ENCODE peak calls at places on chromosomes 5 and 9, in four cellular contexts. One of them, this sample, is unnamed.

GRCh38 chr5:178204205-178205009 is at the start of gene HNRNPAB:
- DNase-seq in stomach: peak; percentile 97
- DNase-seq in sigmoid colon: peak; percentile 98
- DNase-seq in transverse colon: peak; percentile 97
- DNase-seq in this sample: peak; percentile 97

GRCh38 chr5:134258896-134259295 is 33.0 kb upstream of the PPP2CA start:
- DNase-seq in stomach: no peak
- DNase-seq in sigmoid colon: no peak
- DNase-seq in transverse colon: no peak
- DNase-seq in this sample: no peak

GRCh38 chr5:110021251-110021650 is 331.5 kb downstream of the MAN2A1 start:
- DNase-seq in stomach: no peak
- DNase-seq in sigmoid colon: no peak
- DNase-seq in transverse colon: no peak
- DNase-seq in this sample: no peak

GRCh38 chr9:70192707-70193106 is 66.1 kb upstream of the SMC5 start:
- DNase-seq in stomach: no peak
- DNase-seq in sigmoid colon: no peak
- DNase-seq in transverse colon: no peak
- DNase-seq in this sample: no peak

GRCh38 chr9:36764364-36765076 is 191.8 kb downstream of the MELK start:
- DNase-seq in stomach: no peak
- DNase-seq in sigmoid colon: no peak
- DNase-seq in transverse colon: no peak
- DNase-seq in this sample: no peak

GRCh38 chr9:14987858-14988257 is 77.6 kb upstream of the FREM1 start:
- DNase-seq in stomach: no peak
- DNase-seq in sigmoid colon: no peak
- DNase-seq in transverse colon: no peak
- DNase-seq in this sample: no peak

GRCh38 chr9:110969971-110970381 is 68.3 kb downstream of the LPAR1 start:
- DNase-seq in stomach: no peak
- DNase-seq in sigmoid colon: no peak
- DNase-seq in transverse colon: no peak
- DNase-seq in this sample: no peak

GRCh38 chr5:139277171-139277570 is 16.4 kb upstream of the MATR3 start:
- DNase-seq in stomach: no peak
- DNase-seq in sigmoid colon: no peak
- DNase-seq in transverse colon: no peak
- DNase-seq in this sample: no peak

GRCh38 chr9:9117866-9118265 is 1318.3 kb upstream of the DMAC1 start:
- DNase-seq in stomach: no peak
- DNase-seq in sigmoid colon: no peak
- DNase-seq in transverse colon: no peak
- DNase-seq in this sample: no peak

GRCh38 chr9:124088476-124088837 is 76.9 kb downstream of the LHX2 start:
- DNase-seq in stomach: no peak
- DNase-seq in sigmoid colon: no peak
- DNase-seq in transverse colon: no peak
- DNase-seq in this sample: no peak

GRCh38 chr5:133147411-133147810 is 95.6 kb downstream of the HSPA4 start:
- DNase-seq in stomach: no peak
- DNase-seq in sigmoid colon: no peak
- DNase-seq in transverse colon: no peak
- DNase-seq in this sample: no peak

GRCh38 chr5:135075621-135076585 is 41.9 kb upstream of the PITX1 start:
- DNase-seq in stomach: no peak
- DNase-seq in sigmoid colon: peak; percentile 46
- DNase-seq in transverse colon: no peak
- DNase-seq in this sample: peak; percentile 18

GRCh38 chr5:145403959-145404358 is 431.2 kb downstream of the PRELID2 start:
- DNase-seq in stomach: no peak
- DNase-seq in sigmoid colon: no peak
- DNase-seq in transverse colon: no peak
- DNase-seq in this sample: no peak

GRCh38 chr9:136613824-136614371 is 48.8 kb upstream of the EGFL7 start:
- DNase-seq in stomach: no peak
- DNase-seq in sigmoid colon: no peak
- DNase-seq in transverse colon: peak; percentile 8
- DNase-seq in this sample: no peak

GRCh38 chr9:97502222-97502983 is 937 bp downstream of the TMOD1 start:
- DNase-seq in stomach: no peak
- DNase-seq in sigmoid colon: no peak
- DNase-seq in transverse colon: no peak
- DNase-seq in this sample: no peak

GRCh38 chr9:87387351-87388055 is 110.2 kb upstream of the DAPK1 start:
- DNase-seq in stomach: no peak
- DNase-seq in sigmoid colon: no peak
- DNase-seq in transverse colon: no peak
- DNase-seq in this sample: no peak

GRCh38 chr5:94388773-94389514 is 229.5 kb downstream of the KIAA0825 start:
- DNase-seq in stomach: no peak
- DNase-seq in sigmoid colon: no peak
- DNase-seq in transverse colon: no peak
- DNase-seq in this sample: no peak

GRCh38 chr5:81827522-81827921 is 76.6 kb upstream of the SSBP2 start:
- DNase-seq in stomach: no peak
- DNase-seq in sigmoid colon: no peak
- DNase-seq in transverse colon: no peak
- DNase-seq in this sample: no peak

GRCh38 chr5:147522435-147522834 is 12.6 kb upstream of the DPYSL3 start:
- DNase-seq in stomach: no peak
- DNase-seq in sigmoid colon: no peak
- DNase-seq in transverse colon: no peak
- DNase-seq in this sample: no peak

GRCh38 chr5:134124289-134125194 is 10.1 kb downstream of the TCF7 start:
- DNase-seq in stomach: no peak
- DNase-seq in sigmoid colon: no peak
- DNase-seq in transverse colon: no peak
- DNase-seq in this sample: no peak

GRCh38 chr5:160159991-160160826 is 41.0 kb upstream of the PWWP2A start:
- DNase-seq in stomach: peak; percentile 51
- DNase-seq in sigmoid colon: no peak
- DNase-seq in transverse colon: no peak
- DNase-seq in this sample: no peak

GRCh38 chr9:104429147-104429546 is 74.9 kb upstream of the OR13F1 start:
- DNase-seq in stomach: no peak
- DNase-seq in sigmoid colon: no peak
- DNase-seq in transverse colon: peak; percentile 4
- DNase-seq in this sample: no peak

GRCh38 chr5:146717951-146718350 is 160.6 kb downstream of the PPP2R2B start:
- DNase-seq in stomach: no peak
- DNase-seq in sigmoid colon: no peak
- DNase-seq in transverse colon: no peak
- DNase-seq in this sample: no peak

GRCh38 chr9:131873361-131873760 is 133.5 kb upstream of the RAPGEF1 start:
- DNase-seq in stomach: no peak
- DNase-seq in sigmoid colon: no peak
- DNase-seq in transverse colon: no peak
- DNase-seq in this sample: no peak

GRCh38 chr5:139696894-139697658 is 48.9 kb downstream of the CXXC5 start:
- DNase-seq in stomach: peak; percentile 63
- DNase-seq in sigmoid colon: peak; percentile 91
- DNase-seq in transverse colon: peak; percentile 59
- DNase-seq in this sample: no peak

GRCh38 chr5:59519338-59519737 is 374.2 kb downstream of the PDE4D start:
- DNase-seq in stomach: no peak
- DNase-seq in sigmoid colon: no peak
- DNase-seq in transverse colon: no peak
- DNase-seq in this sample: no peak

GRCh38 chr9:128106940-128107259 is 20.6 kb downstream of the PTGES2 start:
- DNase-seq in stomach: no peak
- DNase-seq in sigmoid colon: peak; percentile 60
- DNase-seq in transverse colon: no peak
- DNase-seq in this sample: no peak

GRCh38 chr5:149455889-149456409 is 76.9 kb upstream of the IL17B start:
- DNase-seq in stomach: no peak
- DNase-seq in sigmoid colon: peak; percentile 80
- DNase-seq in transverse colon: no peak
- DNase-seq in this sample: no peak
- TF ChIP-seq EP300 in stomach: no peak
- TF ChIP-seq EP300 in sigmoid colon: no peak
- TF ChIP-seq EP300 in transverse colon: no peak
- TF ChIP-seq EP300 in this sample: no peak

GRCh38 chr9:33623658-33624586 is 99.9 kb downstream of the ANKRD18B start:
- DNase-seq in stomach: peak; percentile 66
- DNase-seq in sigmoid colon: no peak
- DNase-seq in transverse colon: peak; percentile 62
- DNase-seq in this sample: no peak
- TF ChIP-seq POLR2AphosphoS5 in stomach: no peak
- TF ChIP-seq POLR2AphosphoS5 in sigmoid colon: no peak
- TF ChIP-seq POLR2AphosphoS5 in transverse colon: no peak
- TF ChIP-seq POLR2AphosphoS5 in this sample: no peak

DNA sequence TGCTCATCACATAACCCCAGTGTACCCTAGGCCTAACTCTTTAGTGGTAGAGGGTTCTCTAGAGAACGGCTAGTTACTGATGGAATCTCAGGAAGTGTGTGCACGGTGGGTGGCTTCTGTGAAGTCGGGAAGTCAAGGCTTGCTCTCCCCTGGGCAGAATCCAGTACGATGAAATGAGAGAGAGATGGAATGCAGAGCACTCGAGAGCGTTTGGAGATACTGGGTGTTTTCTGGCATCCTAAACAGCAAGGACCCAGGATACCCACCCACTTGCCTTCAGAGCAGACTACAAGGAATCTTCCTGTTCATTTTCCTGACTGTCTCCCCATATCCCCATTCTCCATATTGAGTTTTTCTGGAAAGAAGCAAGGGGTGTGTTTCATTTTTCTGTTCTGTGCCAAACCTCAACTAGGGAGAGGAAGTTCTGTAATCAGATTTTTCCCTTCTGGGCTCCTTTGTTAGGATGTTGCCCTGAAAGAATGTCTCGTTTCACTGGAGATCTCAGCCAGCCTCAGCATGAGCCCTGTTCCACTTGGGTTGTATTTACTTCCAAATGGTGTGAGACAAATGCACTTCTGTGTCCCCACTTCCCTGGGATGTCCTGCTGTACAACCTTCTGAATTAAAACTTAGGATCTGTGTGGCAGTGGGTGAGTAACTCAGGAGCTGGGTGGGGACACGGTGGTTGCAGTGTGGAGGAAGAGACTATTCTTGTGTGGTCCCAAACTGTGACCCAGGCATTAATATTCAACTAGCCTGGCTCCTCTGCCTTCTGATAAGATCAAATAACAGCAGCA is 108.9 kb upstream of the SPRY4 start:
- DNase-seq in stomach: no peak
- DNase-seq in sigmoid colon: no peak
- DNase-seq in transverse colon: no peak
- DNase-seq in this sample: no peak
- TF ChIP-seq EP300 in stomach: no peak
- TF ChIP-seq EP300 in sigmoid colon: no peak
- TF ChIP-seq EP300 in transverse colon: no peak
- TF ChIP-seq EP300 in this sample: no peak

GRCh38 chr5:87260604-87261200 is 7.0 kb upstream of the RASA1 start:
- DNase-seq in stomach: no peak
- DNase-seq in sigmoid colon: no peak
- DNase-seq in transverse colon: no peak
- DNase-seq in this sample: no peak

GRCh38 chr5:87266914-87267573 is 639 bp upstream of the RASA1 start:
- DNase-seq in stomach: no peak
- DNase-seq in sigmoid colon: no peak
- DNase-seq in transverse colon: no peak
- DNase-seq in this sample: no peak

GRCh38 chr5:87267574-87268125 is at the start of gene RASA1:
- DNase-seq in stomach: peak; percentile 91
- DNase-seq in sigmoid colon: peak; percentile 96
- DNase-seq in transverse colon: peak; percentile 96
- DNase-seq in this sample: peak; percentile 95

GRCh38 chr5:87268126-87268969 is 665 bp downstream of the RASA1 start:
- DNase-seq in stomach: peak; percentile 70
- DNase-seq in sigmoid colon: peak; percentile 77
- DNase-seq in transverse colon: peak; percentile 77
- DNase-seq in this sample: peak; percentile 82

GRCh38 chr5:87263498-87263897 is 4.2 kb upstream of the RASA1 start:
- DNase-seq in stomach: no peak
- DNase-seq in sigmoid colon: no peak
- DNase-seq in transverse colon: no peak
- DNase-seq in this sample: no peak
- TF ChIP-seq POLR2AphosphoS5 in stomach: no peak
- TF ChIP-seq POLR2AphosphoS5 in sigmoid colon: no peak
- TF ChIP-seq POLR2AphosphoS5 in transverse colon: no peak
- TF ChIP-seq POLR2AphosphoS5 in this sample: no peak

GRCh38 chr5:10319202-10319851 is 11.6 kb upstream of the CMBL start:
- DNase-seq in stomach: no peak
- DNase-seq in sigmoid colon: peak; percentile 69
- DNase-seq in transverse colon: no peak
- DNase-seq in this sample: no peak
- TF ChIP-seq EP300 in stomach: no peak
- TF ChIP-seq EP300 in sigmoid colon: no peak
- TF ChIP-seq EP300 in transverse colon: no peak
- TF ChIP-seq EP300 in this sample: no peak

DNA sequence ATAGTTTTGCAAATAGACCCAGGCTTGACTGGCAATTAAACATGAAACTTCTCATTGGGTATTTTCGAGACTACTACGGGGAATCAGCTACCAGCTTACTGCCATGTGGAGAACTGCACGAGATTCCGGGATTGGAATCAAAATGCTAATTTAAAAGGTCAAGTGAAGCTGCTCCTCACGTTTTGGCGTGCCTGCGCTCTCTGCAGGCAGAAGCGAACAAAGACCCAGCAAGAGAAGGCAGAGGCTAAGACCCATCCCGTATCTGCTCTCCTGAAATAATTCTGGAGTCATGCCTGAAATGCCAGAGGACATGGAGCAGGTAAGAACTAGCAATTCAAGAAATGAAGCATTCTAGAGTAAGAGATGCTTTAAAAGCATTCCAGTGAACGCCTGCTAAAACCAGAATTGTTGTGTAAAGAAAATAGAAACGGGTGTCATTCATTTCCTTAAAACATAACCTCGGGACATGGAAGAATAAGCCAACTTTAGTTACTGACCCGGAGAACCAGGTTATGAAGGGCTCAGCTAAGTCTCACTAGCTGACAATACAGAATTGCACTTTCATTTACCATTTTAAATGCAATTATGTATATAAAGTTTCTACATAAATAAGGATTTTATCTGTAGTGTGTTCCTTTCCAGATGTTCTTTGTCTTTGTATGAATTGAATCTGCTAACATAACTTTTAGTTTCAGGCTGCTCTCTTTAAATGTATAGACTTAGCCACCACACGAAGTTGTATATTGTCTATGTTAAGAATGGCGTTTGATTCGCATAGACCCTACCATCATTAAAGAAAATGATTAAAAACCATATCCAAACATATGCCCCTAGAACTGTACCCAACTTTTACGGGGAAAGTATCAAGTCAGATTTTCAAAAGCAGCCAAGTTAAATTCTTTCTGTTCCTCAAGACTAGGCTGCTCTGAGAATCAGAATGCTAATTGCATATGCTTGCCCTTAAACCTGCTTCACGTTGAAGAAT is 2.0 kb upstream of the MAT2B start:
- DNase-seq in stomach: peak; percentile 57
- DNase-seq in sigmoid colon: peak; percentile 82
- DNase-seq in transverse colon: peak; percentile 70
- DNase-seq in this sample: no peak
- TF ChIP-seq POLR2AphosphoS5 in stomach: no peak
- TF ChIP-seq POLR2AphosphoS5 in sigmoid colon: peak; percentile 61
- TF ChIP-seq POLR2AphosphoS5 in transverse colon: peak; percentile 74
- TF ChIP-seq POLR2AphosphoS5 in this sample: no peak

This sample was measured in suprapubic skin.